ENCODE peak calls at places on chromosomes 12 and 14, in six cellular contexts. C is fibroblast of lung, D is heart right ventricle, F is B cell, X is psoas muscle, G is brain microvascular endothelial cell. K is an unnamed sample.

GRCh38 chr12:89384750-89385273 is 32.5 kb upstream of the DUSP6 start:
- DNase-seq in F (no peak), D (no peak), G (no peak), C (no peak), X (no peak), K (no peak)

GRCh38 chr12:121184425-121184824 is 25.5 kb upstream of the P2RX4 start:
- DNase-seq in F (no peak), C (no peak), G (no peak), X (no peak), D (no peak), K (no peak)

GRCh38 chr14:104967414-104968152 is 10.6 kb downstream of the AHNAK2 start:
- DNase-seq in G (no peak), C (peak), D (peak), F (no peak), X (peak), K (no peak)

GRCh38 chr12:88420460-88420859 is 159.8 kb downstream of the KITLG start:
- DNase-seq in D (no peak), F (no peak), X (no peak), C (peak), G (peak), K (no peak)

GRCh38 chr14:61266436-61267220 is 14.5 kb downstream of the TMEM30B start:
- DNase-seq in C (no peak), D (no peak), X (no peak), G (no peak), F (no peak), K (no peak)

GRCh38 chr12:18849761-18850160 is 111.8 kb downstream of the CAPZA3 start:
- DNase-seq in C (peak), F (no peak), G (no peak), D (no peak), X (no peak), K (no peak)

GRCh38 chr14:68506645-68507405 is 286.0 kb downstream of the ZFP36L1 start:
- DNase-seq in X (no peak), G (no peak), D (no peak), F (peak), C (no peak), K (peak)

GRCh38 chr14:54762296-54762695 is 140.3 kb downstream of the GCH1 start:
- DNase-seq in D (no peak), C (peak), X (no peak), F (no peak), G (peak), K (peak)

GRCh38 chr12:130988261-130989175 is 34.8 kb downstream of the ADGRD1 start:
- DNase-seq in C (no peak), G (no peak), D (no peak), F (no peak), X (no peak), K (no peak)

GRCh38 chr14:52268191-52269061 is 928 bp downstream of the PTGDR start:
- DNase-seq in D (peak), F (no peak), G (no peak), C (peak), X (peak), K (peak)

GRCh38 chr12:51773145-51773869 is 75.2 kb downstream of the FIGNL2 start:
- DNase-seq in C (peak), G (no peak), F (no peak), D (no peak), X (no peak), K (no peak)

GRCh38 chr14:50675597-50675996 is 7.5 kb upstream of the SAV1 start:
- DNase-seq in F (no peak), D (no peak), C (peak), G (no peak), X (no peak), K (no peak)

GRCh38 chr12:52645120-52645761 is 6.8 kb downstream of the KRT2 start:
- DNase-seq in D (no peak), C (no peak), G (no peak), X (no peak), F (no peak), K (peak)

GRCh38 chr12:32548691-32549412 is 130.2 kb upstream of the DNM1L start:
- DNase-seq in D (no peak), F (no peak), X (peak), C (peak), G (peak), K (no peak)

GRCh38 chr14:104551851-104552737 is 27.5 kb upstream of the C14orf180 start:
- DNase-seq in D (no peak), X (no peak), F (no peak), C (no peak), G (no peak), K (no peak)

GRCh38 chr14:50602035-50602434 is 42.1 kb downstream of the ATL1 start:
- DNase-seq in X (no peak), G (no peak), F (no peak), C (no peak), D (no peak), K (no peak)

GRCh38 chr12:123040106-123040505 is 59.6 kb downstream of the ARL6IP4 start:
- DNase-seq in G (no peak), X (no peak), F (no peak), D (no peak), C (no peak), K (no peak)

GRCh38 chr12:29543036-29543435 is 45.5 kb upstream of the OVCH1 start:
- DNase-seq in X (no peak), G (no peak), D (no peak), F (no peak), C (no peak), K (no peak)

GRCh38 chr12:25960176-25960575 is 1.7 kb downstream of the RASSF8 start:
- DNase-seq in D (no peak), C (peak), X (no peak), G (no peak), F (no peak), K (no peak)

GRCh38 chr12:89945123-89945522 is 236.5 kb upstream of the ATP2B1 start:
- DNase-seq in C (no peak), D (no peak), X (no peak), G (no peak), F (no peak), K (no peak)

GRCh38 chr12:44873898-44874297 is 2.2 kb downstream of the NELL2 start:
- DNase-seq in G (no peak), X (no peak), F (no peak), D (no peak), C (peak), K (no peak)

GRCh38 chr12:108972226-108972757 is 48.6 kb downstream of the SVOP start:
- DNase-seq in C (no peak), X (no peak), D (no peak), G (no peak), F (no peak), K (no peak)

GRCh38 chr12:115337693-115338543 is 653.9 kb upstream of the TBX3 start:
- DNase-seq in X (peak), F (no peak), G (peak), C (peak), D (peak), K (no peak)

GRCh38 chr14:34501997-34502396 is 37.5 kb downstream of the EAPP start:
- DNase-seq in G (peak), D (no peak), F (no peak), C (peak), X (no peak), K (no peak)

GRCh38 chr14:34498684-34499412 is 36.8 kb upstream of the SPTSSA start:
- DNase-seq in D (no peak), G (no peak), C (peak), X (no peak), F (no peak), K (peak)

GRCh38 chr14:34501004-34501580 is 38.4 kb downstream of the EAPP start:
- DNase-seq in C (peak), X (no peak), G (no peak), D (no peak), F (no peak), K (no peak)

GRCh38 chr14:34496007-34496678 is 34.1 kb upstream of the SPTSSA start:
- DNase-seq in D (peak), F (no peak), C (peak), X (peak), G (no peak), K (no peak)

GRCh38 chr14:34496679-34497513 is 34.9 kb upstream of the SPTSSA start:
- DNase-seq in D (peak), X (peak), G (peak), C (peak), F (no peak), K (no peak)
- TF ChIP-seq CTCF in D (peak), X (peak), G (peak), C (peak), F (no peak), K (no peak)

DNA sequence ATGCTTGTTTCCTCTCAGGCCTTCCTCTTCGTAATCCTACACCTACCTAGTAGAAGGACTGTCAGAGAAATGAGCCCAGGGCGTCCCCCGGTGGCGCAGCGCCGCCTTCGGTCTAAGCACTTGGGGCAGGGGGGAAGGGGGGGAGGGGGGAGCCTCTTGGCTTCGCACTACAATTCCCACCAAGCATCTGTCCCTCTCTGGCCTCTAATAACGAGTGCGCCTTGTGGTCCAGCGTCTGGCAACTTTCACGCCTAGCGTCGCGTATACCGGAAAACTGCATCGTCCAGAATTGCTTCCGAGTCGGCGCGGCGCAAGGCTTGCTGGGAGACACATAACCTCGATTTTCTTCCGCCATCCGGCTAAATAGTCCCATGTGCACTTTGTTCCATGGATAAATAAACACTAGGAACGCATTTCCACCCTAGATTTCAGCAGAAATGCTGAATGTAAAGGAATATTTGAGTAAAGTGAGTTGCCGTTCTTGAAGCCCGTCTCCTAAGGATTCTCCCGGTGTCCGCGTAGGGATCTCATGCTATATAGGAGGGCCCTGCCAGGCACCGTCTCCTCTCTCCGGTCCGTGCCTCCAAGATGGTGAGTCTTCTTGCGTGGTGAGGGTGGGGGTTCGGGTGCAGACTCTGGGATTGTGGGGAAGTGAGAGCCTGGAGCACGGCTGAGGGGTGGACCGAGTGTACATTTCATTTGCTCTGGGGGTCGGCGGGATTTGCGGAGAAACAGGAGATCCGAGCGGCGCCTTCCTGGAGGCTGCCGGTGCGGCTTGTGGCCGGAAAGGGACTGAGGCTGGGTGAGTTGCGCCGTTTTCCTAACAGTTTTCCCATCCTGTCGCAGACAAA is at the start of gene RPS26:
- DNase-seq in G (peak), C (peak), F (peak), X (peak), D (peak), K (peak)
- TF ChIP-seq CTCF in G (peak), C (peak), F (peak), X (peak), D (peak), K (peak)

DNA sequence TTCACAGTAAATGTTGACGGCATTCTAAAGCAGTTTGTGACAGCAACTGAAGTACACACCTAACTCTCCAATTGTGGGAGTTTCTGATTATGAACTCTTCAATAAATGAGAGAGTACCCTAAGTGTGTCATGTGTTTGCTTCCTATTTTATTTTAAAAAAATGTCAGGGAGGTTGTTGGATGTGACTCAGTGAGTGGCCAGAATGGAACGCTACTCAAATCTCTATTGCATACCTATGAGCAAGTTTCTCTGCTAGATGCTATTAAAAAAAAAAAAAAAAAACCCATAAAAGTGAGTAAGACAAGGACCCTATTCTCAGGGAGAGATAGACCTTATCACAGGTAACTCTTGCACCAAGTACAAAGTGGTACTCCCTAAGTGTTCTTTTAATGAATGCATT is 256.6 kb downstream of the BTG1 start:
- DNase-seq in F (no peak), X (no peak), D (no peak), G (peak), C (no peak), K (no peak)
- TF ChIP-seq CTCF in F (no peak), X (no peak), D (no peak), G (no peak), C (no peak), K (no peak)

GRCh38 chr14:28077005-28077404 is 689.6 kb upstream of the FOXG1 start:
- DNase-seq in F (no peak), C (no peak), D (no peak), X (no peak), G (no peak), K (no peak)
- TF ChIP-seq CTCF in F (no peak), C (no peak), D (no peak), X (no peak), G (no peak), K (no peak)

DNA sequence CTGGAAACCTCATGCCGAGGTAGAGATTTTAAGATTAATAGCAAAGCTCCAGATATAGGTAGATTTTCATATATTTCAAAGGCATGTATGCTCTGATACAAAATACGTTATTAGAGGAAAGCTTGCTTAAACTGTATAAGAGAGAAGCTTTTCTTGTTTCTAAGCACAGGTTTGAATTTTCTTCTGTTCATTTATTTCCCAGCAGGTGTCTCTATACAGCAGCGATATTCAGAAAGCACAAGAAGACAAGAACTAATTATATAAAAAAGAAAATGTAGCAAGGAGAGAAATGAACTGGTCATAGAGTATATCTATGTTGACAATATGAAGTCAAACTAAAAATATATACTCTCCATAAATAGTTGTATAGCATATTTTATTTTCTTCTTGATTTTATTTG is 307.4 kb upstream of the NOVA1 start:
- DNase-seq in G (no peak), D (no peak), F (no peak), C (no peak), X (no peak), K (no peak)
- TF ChIP-seq CTCF in G (no peak), D (no peak), F (no peak), C (no peak), X (no peak), K (no peak)

GRCh38 chr14:92596328-92596943 is 82.9 kb downstream of the RIN3 start:
- DNase-seq in G (no peak), D (no peak), F (no peak), X (no peak), C (no peak), K (no peak)
- TF ChIP-seq CTCF in G (peak), D (no peak), F (no peak), X (no peak), C (peak), K (no peak)